ENCODE peak calls at places on chromosomes 12 and 14, in five cellular contexts. Q is AG10803, L is lower lobe of right lung, P is DND-41, S is astrocyte of the cerebellum. H is an unnamed sample.

GRCh38 chr14:103520657-103521437 is 1.8 kb downstream of the CKB start:
- DNase-seq in L (peak), P (peak), S (no peak), Q (peak), H (peak)

GRCh38 chr14:24892730-24893059 is 157.3 kb downstream of the STXBP6 start:
- DNase-seq in S (no peak), L (no peak), Q (no peak), P (no peak), H (no peak)

GRCh38 chr14:38209572-38210159 is 2.0 kb downstream of the SSTR1 start:
- DNase-seq in Q (peak), S (no peak), L (peak), P (no peak), H (no peak)

GRCh38 chr12:109757671-109758265 is 44.1 kb downstream of the FAM222A start:
- DNase-seq in P (no peak), Q (no peak), L (peak), S (no peak), H (no peak)

GRCh38 chr12:131269551-131269950 is 315.8 kb downstream of the ADGRD1 start:
- DNase-seq in Q (no peak), P (no peak), L (peak), S (no peak), H (no peak)

GRCh38 chr14:73655851-73656250 is 11.1 kb downstream of the DNAL1 start:
- DNase-seq in L (no peak), S (no peak), Q (no peak), P (no peak), H (no peak)

GRCh38 chr14:65658202-65658601 is 245.7 kb downstream of the FUT8 start:
- DNase-seq in Q (peak), L (no peak), P (no peak), S (peak), H (no peak)

GRCh38 chr14:86357866-86358265 is 827.9 kb downstream of the FLRT2 start:
- DNase-seq in L (no peak), Q (no peak), P (no peak), S (no peak), H (no peak)

GRCh38 chr12:57834086-57834876 is 12.2 kb downstream of the CTDSP2 start:
- DNase-seq in Q (no peak), L (no peak), S (no peak), P (no peak), H (peak)

GRCh38 chr12:55009171-55009570 is 10.6 kb upstream of the NEUROD4 start:
- DNase-seq in P (no peak), Q (no peak), L (no peak), S (no peak), H (no peak)

GRCh38 chr12:117714203-117714602 is 254.6 kb downstream of the KSR2 start:
- DNase-seq in Q (no peak), P (no peak), S (no peak), L (no peak), H (no peak)

GRCh38 chr12:46546634-46547273 is 174.2 kb upstream of the SLC38A2 start:
- DNase-seq in P (no peak), S (no peak), L (no peak), Q (no peak), H (peak)

GRCh38 chr14:43411841-43412240 is 1095.2 kb downstream of the FSCB start:
- DNase-seq in L (no peak), Q (no peak), P (no peak), S (no peak), H (no peak)

GRCh38 chr12:9669534-9669933 is at the start of gene CLEC2D:
- DNase-seq in P (no peak), L (no peak), S (no peak), Q (no peak), H (peak)

GRCh38 chr14:90388437-90388836 is 8.4 kb upstream of the CALM1 start:
- DNase-seq in L (no peak), P (no peak), Q (peak), S (no peak), H (no peak)

GRCh38 chr14:52089208-52089607 is 20.3 kb upstream of the NID2 start:
- DNase-seq in P (no peak), Q (peak), S (no peak), L (no peak), H (no peak)

GRCh38 chr14:73149753-73150152 is 13.4 kb downstream of the PSEN1 start:
- DNase-seq in P (no peak), S (no peak), L (no peak), Q (no peak), H (no peak)

GRCh38 chr12:120197542-120197887 is 3.0 kb upstream of the GCN1 start:
- DNase-seq in P (no peak), S (no peak), L (no peak), Q (no peak), H (no peak)

GRCh38 chr12:117012189-117012805 is 86.9 kb downstream of the TESC start:
- DNase-seq in Q (peak), S (no peak), L (no peak), P (no peak), H (no peak)

GRCh38 chr12:38541849-38542248 is 225.3 kb downstream of the ALG10B start:
- DNase-seq in L (no peak), P (no peak), S (no peak), Q (no peak), H (no peak)

GRCh38 chr14:92973798-92974372 is 50.9 kb downstream of the CHGA start:
- DNase-seq in Q (no peak), L (peak), P (no peak), S (no peak), H (no peak)

GRCh38 chr12:90628213-90628612 is 326.8 kb downstream of the CCER1 start:
- DNase-seq in S (no peak), P (no peak), Q (no peak), L (no peak), H (no peak)
- H3K4me3 ChIP-seq in S (no peak), P (no peak), Q (no peak), L (no peak), H (no peak)

GRCh38 chr12:2282321-2282720 is 229.5 kb downstream of the CACNA1C start:
- DNase-seq in S (no peak), Q (no peak), P (no peak), L (no peak), H (no peak)
- TF ChIP-seq CTCF in S (peak), Q (peak), P (no peak), L (no peak), H (no peak)

DNA sequence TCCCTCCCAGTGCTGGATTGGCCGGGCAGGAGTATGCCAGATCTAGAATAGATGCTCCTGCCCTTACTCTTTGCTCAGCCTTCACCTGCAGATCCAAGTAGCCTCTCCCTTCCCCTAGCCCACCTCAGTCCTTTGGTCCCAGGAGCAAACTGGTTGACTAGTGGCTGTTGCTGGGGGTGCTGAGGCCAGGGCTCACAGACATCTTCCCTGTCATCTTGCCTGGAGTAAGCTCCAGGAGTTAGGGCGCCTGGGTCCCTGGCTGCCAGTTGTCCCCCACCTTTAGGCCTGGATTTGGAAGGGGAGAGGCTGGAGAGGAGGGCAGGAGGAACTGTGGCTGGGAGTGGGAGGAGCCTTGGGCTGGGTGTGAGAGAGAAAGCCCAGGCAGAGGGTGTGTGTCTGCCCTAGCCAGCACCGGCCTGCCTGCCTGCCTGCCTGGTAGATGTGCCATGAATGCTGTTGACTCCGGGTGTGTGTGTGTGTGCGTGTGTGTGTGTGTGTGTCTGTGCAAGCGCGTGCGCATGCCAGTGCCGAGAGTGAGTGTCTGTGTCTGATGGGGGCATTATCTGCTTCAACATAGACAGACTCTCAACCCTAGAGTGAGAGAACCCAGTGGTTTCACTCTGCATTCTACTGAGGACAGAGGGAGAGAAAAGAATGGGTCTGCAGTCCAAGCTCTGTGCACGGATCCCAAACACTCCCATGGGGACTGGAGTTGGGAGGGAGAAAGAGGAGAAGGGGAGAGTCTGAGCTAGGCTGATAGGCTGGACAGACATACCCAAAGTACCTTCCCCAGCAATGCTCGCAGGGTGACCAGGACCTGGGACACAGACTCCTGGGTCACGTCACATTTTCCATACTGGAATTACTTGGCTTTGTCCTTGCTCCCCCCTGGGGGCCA is 881 bp upstream of the RARG start:
- DNase-seq in L (peak), Q (peak), S (no peak), P (peak), H (no peak)
- H3K4me3 ChIP-seq in L (peak), Q (peak), S (peak), P (peak), H (peak)

DNA sequence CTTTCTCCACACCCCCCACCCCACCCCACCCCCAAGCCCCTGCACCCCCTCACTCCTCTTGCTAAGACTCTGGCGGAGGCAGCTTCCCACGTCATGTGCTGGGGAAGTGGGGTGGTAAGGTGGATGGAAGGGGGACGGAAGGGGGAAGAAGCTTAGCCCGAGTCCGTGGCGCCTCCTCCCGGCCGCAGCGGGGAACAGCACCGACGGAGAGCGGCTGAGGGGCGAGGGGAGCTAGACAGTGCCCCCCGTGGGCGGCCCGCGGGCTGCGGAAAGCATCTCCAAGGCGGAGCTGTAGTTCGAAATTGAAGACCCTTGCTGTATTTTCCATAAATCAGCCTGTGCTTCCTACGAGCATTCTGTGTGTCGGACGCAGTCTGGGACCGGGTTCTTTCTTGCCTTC is 608 bp upstream of the GRIN2B start:
- DNase-seq in L (no peak), S (no peak), P (no peak), Q (no peak), H (peak)
- TF ChIP-seq CTCF in L (peak), S (peak), P (no peak), Q (no peak), H (peak)

DNA sequence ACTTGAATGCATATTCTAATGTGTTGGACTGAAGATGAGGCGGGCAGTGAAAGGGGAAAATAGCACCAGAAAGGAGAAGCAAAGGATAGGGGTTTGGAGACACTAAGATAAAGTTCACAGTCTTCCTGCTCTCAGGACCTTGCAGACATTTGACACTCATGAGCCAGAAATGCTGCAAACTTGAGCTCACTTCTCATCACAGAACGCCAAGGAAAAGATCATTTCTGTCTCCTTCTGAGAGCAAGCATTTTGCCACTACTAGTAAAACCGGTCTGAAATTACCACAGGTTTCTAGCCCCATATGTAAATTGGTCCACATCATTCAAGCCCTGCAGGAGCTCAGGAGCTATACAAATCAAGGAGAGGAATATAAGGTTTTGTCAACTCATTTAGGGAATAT is 44.6 kb upstream of the ANO2 start:
- DNase-seq in Q (no peak), S (no peak), L (no peak), P (no peak), H (no peak)
- H3K4me3 ChIP-seq in Q (no peak), S (no peak), L (no peak), P (no peak), H (no peak)

GRCh38 chr12:94638521-94638920 is 11.8 kb downstream of the TMCC3 start:
- DNase-seq in Q (no peak), S (no peak), L (no peak), P (no peak), H (no peak)
- TF ChIP-seq CTCF in Q (no peak), S (no peak), L (no peak), P (no peak), H (no peak)

DNA sequence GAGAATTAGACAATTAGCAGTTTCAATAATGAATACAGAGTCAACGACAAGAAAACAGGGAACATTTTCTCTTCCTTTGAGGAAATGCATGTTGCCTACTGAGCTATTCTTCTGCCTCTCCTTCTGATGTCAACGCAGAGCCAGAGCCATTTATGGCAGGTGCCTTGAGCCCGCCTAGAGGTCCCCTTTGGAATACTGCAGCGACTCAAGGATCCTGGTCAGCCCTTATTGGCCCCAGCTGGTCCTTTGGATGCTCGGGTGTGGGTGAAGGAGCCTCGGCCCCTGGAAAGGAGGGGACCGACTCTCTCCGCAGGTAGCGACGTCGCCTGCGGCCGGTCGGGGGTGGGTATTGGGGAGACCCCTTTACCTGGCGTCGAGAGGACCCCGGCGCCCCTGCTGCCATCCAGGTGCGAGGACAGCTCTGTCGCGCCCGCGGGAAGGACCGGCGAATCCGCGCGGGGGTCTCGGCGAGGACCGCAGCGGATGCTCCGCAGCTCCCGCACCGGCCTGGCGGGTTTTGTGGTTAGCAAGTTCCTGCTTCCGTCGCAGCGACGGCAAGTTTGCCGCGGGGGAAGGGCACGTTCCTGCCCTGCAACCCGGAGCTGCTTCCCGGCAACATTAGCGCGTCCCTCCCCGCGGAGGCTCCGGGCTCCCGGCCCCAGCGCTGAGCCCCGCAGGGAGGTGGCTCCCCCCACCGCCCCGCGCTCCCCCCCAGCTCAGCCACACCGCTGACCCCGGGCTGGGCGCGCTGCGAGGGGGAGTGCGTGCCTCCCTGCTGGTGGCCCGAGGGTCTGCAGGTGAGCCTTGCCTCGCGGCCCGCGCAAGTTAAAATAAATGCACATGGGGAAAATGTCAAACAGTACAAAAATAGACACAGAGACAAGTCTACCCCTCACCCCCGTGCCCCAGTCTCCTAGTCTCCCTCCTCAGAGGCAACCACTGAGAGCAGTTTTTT is at the start of gene MANSC1:
- DNase-seq in S (no peak), L (peak), Q (peak), P (peak), H (peak)
- H3K4me3 ChIP-seq in S (peak), L (peak), Q (peak), P (peak), H (peak)